ENCODE peak calls at places on chromosomes 5 and 9, in six cellular contexts. G is mesenchymal stem cell, Y is IMR-90, I is H9, U is neuronal stem cell, N is mesendoderm. K is an unnamed sample. For H3K79me1, the result is how much of the 10 kb centered on the place peaks cover.

GRCh38 chr5:81849769-81850367 is 99.0 kb upstream of the SSBP2 start:
- DNase-seq in G (no peak), Y (no peak), I (no peak), U (no peak), N (peak), K (no peak)

GRCh38 chr5:6510132-6510531 is 61.5 kb downstream of the UBE2QL1 start:
- DNase-seq in G (no peak), Y (no peak), I (no peak), U (no peak), N (no peak), K (no peak)

GRCh38 chr5:153212471-153212870 is 278.0 kb upstream of the GRIA1 start:
- DNase-seq in G (no peak), Y (no peak), I (no peak), U (no peak), N (no peak), K (no peak)

GRCh38 chr9:120066315-120066714 is 513.7 kb downstream of the CDK5RAP2 start:
- DNase-seq in G (no peak), Y (no peak), I (no peak), U (no peak), N (no peak), K (no peak)

GRCh38 chr5:33371660-33372059 is 69.1 kb upstream of the TARS1 start:
- DNase-seq in G (peak), Y (peak), I (no peak), U (no peak), N (no peak), K (no peak)

GRCh38 chr5:137167187-137167586 is 331.9 kb downstream of the SPOCK1 start:
- DNase-seq in G (no peak), Y (no peak), I (no peak), U (no peak), N (no peak), K (no peak)

GRCh38 chr5:135016926-135017325 is 17.1 kb downstream of the PITX1 start:
- DNase-seq in G (no peak), Y (no peak), I (peak), U (no peak), N (no peak), K (peak)

GRCh38 chr9:133515240-133515610 is 9.5 kb downstream of the MYMK start:
- DNase-seq in G (no peak), Y (no peak), I (no peak), U (no peak), N (no peak), K (no peak)

GRCh38 chr9:114804504-114804903 is 1.3 kb downstream of the TNFSF15 start:
- DNase-seq in G (peak), Y (peak), I (no peak), U (no peak), N (no peak), K (no peak)

GRCh38 chr9:132410642-132411041 is 631 bp downstream of the CFAP77 start:
- DNase-seq in G (no peak), Y (no peak), I (no peak), U (no peak), N (no peak), K (no peak)

GRCh38 chr5:172503925-172504730 is 49.8 kb upstream of the SH3PXD2B start:
- DNase-seq in G (no peak), Y (no peak), I (peak), U (no peak), N (no peak), K (peak)

GRCh38 chr5:28517691-28518090 is 1479.3 kb upstream of the CDH9 start:
- DNase-seq in G (no peak), Y (no peak), I (no peak), U (no peak), N (no peak), K (no peak)

GRCh38 chr9:96667363-96667728 is 12.2 kb upstream of the PRXL2C start:
- DNase-seq in G (no peak), Y (no peak), I (peak), U (no peak), N (peak), K (no peak)

GRCh38 chr5:144191998-144192397 is 21.3 kb downstream of the KCTD16 start:
- DNase-seq in G (peak), Y (peak), I (no peak), U (no peak), N (peak), K (no peak)

GRCh38 chr5:10366310-10367297 is 13.1 kb downstream of the MARCHF6 start:
- DNase-seq in G (peak), Y (peak), I (no peak), U (no peak), N (no peak), K (no peak)

GRCh38 chr5:138568061-138568824 is 7.0 kb downstream of the HSPA9 start:
- DNase-seq in G (peak), Y (peak), I (no peak), U (no peak), N (no peak), K (no peak)

GRCh38 chr9:17614246-17614645 is 35.4 kb downstream of the SH3GL2 start:
- DNase-seq in G (no peak), Y (no peak), I (no peak), U (no peak), N (no peak), K (no peak)

GRCh38 chr9:129567842-129568559 is 52.9 kb downstream of the C9orf50 start:
- DNase-seq in G (peak), Y (peak), I (peak), U (no peak), N (peak), K (no peak)

GRCh38 chr5:111961867-111962266 is 204.9 kb upstream of the NREP start:
- DNase-seq in G (peak), Y (no peak), I (no peak), U (no peak), N (no peak), K (no peak)

DNA sequence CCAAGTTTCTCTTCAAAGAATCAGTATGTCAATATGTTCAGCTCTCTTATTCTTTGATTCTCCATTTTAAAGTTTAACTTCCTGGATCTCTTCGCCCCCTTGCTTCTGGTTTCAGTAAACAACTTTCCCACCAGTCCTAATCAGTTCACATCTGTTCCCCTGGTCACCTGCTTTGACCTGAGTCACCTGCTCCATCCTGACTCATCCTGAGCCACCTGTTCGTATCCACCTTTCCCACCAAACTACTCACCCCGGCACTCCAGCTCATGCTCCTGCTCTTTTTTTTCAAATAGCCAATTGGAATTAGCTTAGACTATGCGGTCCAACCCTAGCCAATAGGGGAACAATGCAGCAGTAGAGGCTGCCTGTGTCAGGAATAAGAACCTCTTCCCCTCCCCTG is 23.6 kb upstream of the CSF1R start:
- DNase-seq in G (no peak), Y (no peak), I (peak), U (no peak), N (peak), K (no peak)
- H3K79me1 ChIP-seq in G (under half), Y (under half), I (under half), U (under half), N (under half), K (under half)

DNA sequence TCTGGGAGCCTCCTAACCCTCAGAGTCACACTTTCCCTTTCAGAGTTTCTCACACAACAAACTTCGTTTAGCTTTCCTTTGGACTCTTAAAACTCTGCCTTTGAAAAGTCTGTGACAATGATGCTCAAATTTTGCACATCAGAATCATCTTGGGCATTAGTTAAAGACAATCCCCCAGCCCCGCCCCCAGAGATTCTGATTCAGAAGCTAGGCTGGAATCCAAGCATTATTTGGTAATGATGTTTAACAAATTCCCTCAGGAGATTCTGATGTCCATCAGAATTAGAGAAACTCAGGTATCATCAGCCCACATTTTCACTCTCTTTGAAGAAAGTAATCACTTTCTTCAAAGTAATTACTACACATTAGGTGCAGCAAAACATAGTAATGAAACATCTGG is 9.6 kb upstream of the PLPP1 start:
- DNase-seq in G (no peak), Y (peak), I (no peak), U (no peak), N (no peak), K (no peak)
- H4K8ac ChIP-seq in G (no peak), Y (no peak), I (no peak), U (no peak), N (no peak), K (no peak)

GRCh38 chr9:136720887-136721338 is 8.5 kb downstream of the DIPK1B start:
- DNase-seq in G (no peak), Y (no peak), I (no peak), U (no peak), N (no peak), K (no peak)

GRCh38 chr9:136722969-136723356 is 10.6 kb downstream of the DIPK1B start:
- DNase-seq in G (no peak), Y (no peak), I (no peak), U (no peak), N (no peak), K (no peak)

GRCh38 chr9:136723362-136723976 is 11.1 kb downstream of the DIPK1B start:
- DNase-seq in G (no peak), Y (no peak), I (no peak), U (no peak), N (no peak), K (no peak)

GRCh38 chr9:136721339-136722092 is 9.1 kb downstream of the DIPK1B start:
- DNase-seq in G (peak), Y (peak), I (peak), U (no peak), N (no peak), K (no peak)

GRCh38 chr9:136722093-136722968 is 10.0 kb downstream of the DIPK1B start:
- DNase-seq in G (no peak), Y (no peak), I (no peak), U (no peak), N (no peak), K (no peak)
- H3K79me1 ChIP-seq in G (under half), Y (under half), I (under half), U (under half), N (under half), K (under half)

GRCh38 chr9:14198544-14199510 is 115.1 kb downstream of the NFIB start:
- DNase-seq in G (no peak), Y (no peak), I (no peak), U (no peak), N (no peak), K (no peak)
- H4K8ac ChIP-seq in G (no peak), Y (no peak), I (no peak), U (no peak), N (no peak), K (no peak)

GRCh38 chr5:68436686-68437520 is 221.3 kb downstream of the PIK3R1 start:
- DNase-seq in G (peak), Y (peak), I (no peak), U (no peak), N (peak), K (no peak)

GRCh38 chr5:68431601-68432337 is 216.2 kb downstream of the PIK3R1 start:
- DNase-seq in G (no peak), Y (no peak), I (no peak), U (no peak), N (no peak), K (no peak)

GRCh38 chr5:68432682-68433081 is 217.1 kb downstream of the PIK3R1 start:
- DNase-seq in G (no peak), Y (no peak), I (no peak), U (no peak), N (no peak), K (no peak)

GRCh38 chr5:68435611-68436010 is 220.1 kb downstream of the PIK3R1 start:
- DNase-seq in G (no peak), Y (no peak), I (no peak), U (no peak), N (no peak), K (no peak)

GRCh38 chr5:68433921-68434879 is 218.6 kb downstream of the PIK3R1 start:
- DNase-seq in G (peak), Y (peak), I (peak), U (no peak), N (peak), K (peak)
- H3K79me1 ChIP-seq in G (under half), Y (under half), I (under half), U (under half), N (under half), K (under half)

GRCh38 chr5:65721050-65721774 is 697 bp downstream of the SGTB start:
- DNase-seq in G (peak), Y (peak), I (peak), U (peak), N (peak), K (no peak)
- H4K8ac ChIP-seq in G (peak), Y (peak), I (no peak), U (peak), N (no peak), K (peak)

GRCh38 chr5:149455889-149456409 is 76.9 kb upstream of the IL17B start:
- DNase-seq in G (peak), Y (peak), I (no peak), U (no peak), N (no peak), K (no peak)
- H3K79me1 ChIP-seq in G (under half), Y (under half), I (under half), U (under half), N (under half), K (under half)

DNA sequence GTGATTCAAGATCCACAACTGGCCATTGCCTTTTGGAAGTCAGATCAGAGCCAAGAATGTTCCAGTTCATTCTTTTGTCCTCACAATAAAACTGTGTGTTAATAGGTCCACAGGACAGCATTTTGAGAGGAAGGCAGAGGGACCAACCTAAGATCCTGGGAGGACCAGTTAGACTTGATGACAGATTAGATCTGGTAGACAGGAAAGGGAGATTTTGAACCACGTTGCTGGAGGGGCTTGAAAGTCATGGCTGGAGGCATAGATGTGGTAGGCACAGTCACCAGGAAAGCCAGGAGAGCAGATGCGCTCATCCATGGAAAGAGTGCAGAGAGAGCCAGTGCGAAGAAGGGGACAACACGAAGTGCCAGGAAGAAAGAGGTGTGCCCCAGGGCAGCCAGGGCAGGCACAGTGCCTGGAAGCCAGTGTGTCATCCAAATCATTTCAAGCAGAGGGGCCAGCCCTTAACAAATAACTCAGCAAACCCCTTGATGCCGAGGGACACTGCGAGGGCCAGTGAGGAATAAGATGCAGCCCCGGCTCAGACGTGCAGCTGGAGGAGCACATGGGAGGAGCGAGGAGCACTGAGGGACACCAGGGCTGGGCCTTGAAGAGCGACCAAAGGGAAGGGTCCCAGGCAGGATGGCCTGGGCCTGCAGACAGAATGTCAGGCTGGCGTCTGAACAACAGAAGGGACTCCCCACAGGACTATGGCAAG is 12.8 kb upstream of the SLC2A8 start:
- DNase-seq in G (no peak), Y (no peak), I (no peak), U (no peak), N (no peak), K (no peak)
- H4K8ac ChIP-seq in G (no peak), Y (no peak), I (no peak), U (no peak), N (no peak), K (no peak)